ENCODE peak calls at places on chromosomes 16 and 17, in five cellular contexts. P is IMR-90, O is trophoblast cell, N is H1, Q is mesenchymal stem cell. D is an unnamed sample.
A peak's percentile ranks its signal among the peaks of the same experiment; 100 is the strongest.

GRCh38 chr17:39236383-39236927 is 10.7 kb upstream of the STAC2 start:
- DNase-seq in P (no peak), O (no peak), N (no peak), Q (no peak), D (no peak)

GRCh38 chr16:31452631-31453106 is 6.6 kb upstream of the ARMC5 start:
- DNase-seq in P (peak; percentile 94), O (no peak), N (no peak), Q (peak; percentile 87), D (no peak)

GRCh38 chr16:24298539-24298938 is 42.4 kb downstream of the CACNG3 start:
- DNase-seq in P (no peak), O (no peak), N (no peak), Q (no peak), D (no peak)

GRCh38 chr17:70130274-70130673 is 39.1 kb upstream of the KCNJ2 start:
- DNase-seq in P (no peak), O (no peak), N (no peak), Q (no peak), D (no peak)

GRCh38 chr17:55451758-55452468 is 30.3 kb upstream of the MMD start:
- DNase-seq in P (peak; percentile 68), O (no peak), N (no peak), Q (peak; percentile 89), D (no peak)

GRCh38 chr16:89325861-89326471 is 108.5 kb downstream of the ZNF778 start:
- DNase-seq in P (peak; percentile 93), O (peak; percentile 47), N (no peak), Q (peak; percentile 95), D (no peak)

GRCh38 chr17:44599298-44600175 is 42.3 kb downstream of the FZD2 start:
- DNase-seq in P (peak; percentile 99), O (peak; percentile 11), N (no peak), Q (peak; percentile 94), D (peak; percentile 46)

GRCh38 chr16:19218581-19218980 is 50.5 kb downstream of the SYT17 start:
- DNase-seq in P (no peak), O (no peak), N (no peak), Q (no peak), D (no peak)

GRCh38 chr17:21288581-21289017 is 4.1 kb downstream of the MAP2K3 start:
- DNase-seq in P (no peak), O (no peak), N (no peak), Q (peak; percentile 41), D (no peak)

GRCh38 chr17:78832541-78832810 is 8.1 kb downstream of the USP36 start:
- DNase-seq in P (no peak), O (no peak), N (no peak), Q (no peak), D (no peak)
- H3K4me3 ChIP-seq in P (no peak overlapping the region), O (no peak overlapping the region), N (no peak overlapping the region), Q (no peak overlapping the region), D (no peak overlapping the region)

GRCh38 chr16:57781741-57782606 is 20.3 kb downstream of the KIFC3 start:
- DNase-seq in P (peak; percentile 43), O (peak; percentile 13), N (no peak), Q (peak; percentile 48), D (no peak)
- H4K91ac ChIP-seq in P (no peak overlapping the region), O (no peak overlapping the region), N (no peak overlapping the region), Q (no peak overlapping the region), D (no peak overlapping the region)

GRCh38 chr16:68752602-68753001 is 15.5 kb downstream of the CDH1 start:
- DNase-seq in P (no peak), O (no peak), N (no peak), Q (no peak), D (no peak)

GRCh38 chr16:68754117-68754792 is 17.2 kb downstream of the CDH1 start:
- DNase-seq in P (no peak), O (peak; percentile 60), N (no peak), Q (no peak), D (no peak)

GRCh38 chr16:68759062-68759461 is 22.0 kb downstream of the CDH1 start:
- DNase-seq in P (no peak), O (no peak), N (no peak), Q (no peak), D (no peak)

GRCh38 chr16:68760671-68761275 is 23.7 kb downstream of the CDH1 start:
- DNase-seq in P (peak; percentile 13), O (no peak), N (no peak), Q (peak; percentile 66), D (no peak)

DNA sequence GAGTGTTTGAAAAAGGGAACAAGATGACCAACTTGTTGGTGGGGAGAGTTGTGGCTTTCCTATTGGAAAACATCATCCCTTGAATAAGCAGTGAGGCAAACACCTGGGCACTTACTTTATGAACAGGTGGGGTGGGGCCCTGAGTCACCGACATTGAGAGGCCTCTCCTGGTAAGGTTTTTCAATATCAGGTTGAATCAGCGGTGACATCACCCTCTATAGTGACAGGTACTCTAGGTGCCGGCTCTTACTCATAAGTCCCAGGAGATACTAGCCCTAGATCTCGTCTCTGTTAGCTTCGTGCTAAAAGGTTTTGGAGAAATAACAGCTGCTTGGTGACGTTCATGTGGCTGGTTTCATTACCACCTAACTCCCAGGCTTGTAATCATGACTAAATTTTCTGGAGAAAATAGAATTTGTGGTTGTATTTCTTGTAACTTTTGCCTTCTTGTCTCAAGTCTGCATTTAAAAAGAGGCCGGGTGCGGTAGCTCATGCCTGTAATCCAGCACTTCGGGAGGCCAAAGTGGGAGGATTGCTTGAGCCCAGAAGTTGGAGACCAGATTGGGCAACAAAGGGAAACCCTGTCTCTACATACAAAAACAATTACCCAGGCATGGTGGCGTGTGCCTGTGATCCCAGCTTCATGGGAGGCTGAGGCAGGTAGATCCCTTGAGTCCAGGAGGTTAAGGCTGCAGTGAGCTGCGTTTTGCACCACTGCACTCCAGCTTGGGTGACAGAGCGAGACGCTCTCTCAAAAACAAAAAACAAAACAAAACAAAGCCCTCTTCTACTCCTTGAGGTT is 19.4 kb downstream of the CDH1 start:
- DNase-seq in P (no peak), O (peak; percentile 98), N (no peak), Q (no peak), D (no peak)
- H3K4me3 ChIP-seq in P (no peak overlapping the region), O (no peak overlapping the region), N (no peak overlapping the region), Q (no peak overlapping the region), D (no peak overlapping the region)

DNA sequence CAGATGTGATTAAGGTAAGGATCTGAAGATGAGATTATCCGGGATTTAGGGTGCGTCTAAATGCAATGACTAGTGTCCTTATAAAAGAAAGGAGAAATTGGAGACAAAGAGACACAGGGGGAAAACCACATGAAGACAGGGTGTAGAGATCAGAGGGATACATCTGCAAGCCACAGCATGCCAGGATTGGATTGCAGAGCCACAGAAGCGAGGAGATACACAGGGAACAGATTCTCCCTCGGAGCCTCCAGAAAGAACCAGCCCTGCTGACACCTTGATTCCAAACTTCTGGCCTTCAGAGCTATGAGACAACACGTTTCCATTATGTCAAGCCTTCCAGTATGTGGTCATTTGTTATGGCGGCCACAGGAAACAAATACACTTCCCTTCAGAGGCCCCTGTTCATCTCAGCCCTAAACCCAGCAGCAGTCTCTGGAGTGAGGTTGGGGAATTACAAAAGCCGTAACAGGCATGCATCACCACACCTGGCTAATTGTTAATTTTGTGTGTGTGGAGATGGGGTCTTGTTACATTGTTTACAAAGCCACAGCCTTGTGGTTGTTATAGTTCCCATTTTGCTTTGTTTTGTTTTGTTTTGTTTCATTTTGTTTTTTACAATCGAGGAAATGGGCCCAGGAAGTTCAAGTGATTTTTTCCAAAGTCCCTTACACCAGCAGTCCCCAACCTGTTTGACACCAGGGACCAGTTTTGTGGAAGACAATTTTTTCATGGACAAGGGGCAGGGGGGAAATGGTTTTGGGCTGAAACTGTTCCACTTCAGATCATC is 51.6 kb upstream of the LYRM9 start:
- DNase-seq in P (no peak), O (no peak), N (no peak), Q (no peak), D (no peak)
- H4K91ac ChIP-seq in P (no peak overlapping the region), O (no peak overlapping the region), N (no peak overlapping the region), Q (no peak overlapping the region), D (no peak overlapping the region)

GRCh38 chr17:60089097-60089844 is 10.6 kb upstream of the HEATR6 start:
- DNase-seq in P (no peak), O (no peak), N (no peak), Q (no peak), D (no peak)
- H3K4me3 ChIP-seq in P (no peak overlapping the region), O (no peak overlapping the region), N (no peak overlapping the region), Q (no peak overlapping the region), D (no peak overlapping the region)

DNA sequence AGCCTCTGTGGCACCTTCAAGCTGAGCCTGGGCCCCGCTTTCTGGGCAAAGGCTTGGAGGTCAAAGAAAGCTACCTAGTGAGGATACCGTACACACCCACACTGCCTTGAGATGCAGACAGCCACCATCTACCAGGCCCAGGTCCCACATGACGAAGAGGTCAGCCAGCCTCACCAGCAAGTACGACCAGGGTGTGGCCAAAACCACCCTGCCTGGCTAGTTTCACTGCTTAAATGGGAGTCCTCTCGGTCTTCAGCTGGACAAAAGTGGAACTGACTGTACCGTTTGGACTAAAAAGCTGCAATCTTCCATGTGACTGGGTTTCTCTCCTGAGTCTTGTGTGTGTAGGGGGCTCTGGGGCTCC is 21.6 kb downstream of the VASN start:
- DNase-seq in P (no peak), O (peak; percentile 94), N (no peak), Q (no peak), D (no peak)
- H4K91ac ChIP-seq in P (peak overlapping the region; percentile 80), O (peak overlapping the region; percentile 94), N (peak overlapping the region; percentile 69), Q (peak overlapping the region; percentile 8), D (peak overlapping the region; percentile 85)

DNA sequence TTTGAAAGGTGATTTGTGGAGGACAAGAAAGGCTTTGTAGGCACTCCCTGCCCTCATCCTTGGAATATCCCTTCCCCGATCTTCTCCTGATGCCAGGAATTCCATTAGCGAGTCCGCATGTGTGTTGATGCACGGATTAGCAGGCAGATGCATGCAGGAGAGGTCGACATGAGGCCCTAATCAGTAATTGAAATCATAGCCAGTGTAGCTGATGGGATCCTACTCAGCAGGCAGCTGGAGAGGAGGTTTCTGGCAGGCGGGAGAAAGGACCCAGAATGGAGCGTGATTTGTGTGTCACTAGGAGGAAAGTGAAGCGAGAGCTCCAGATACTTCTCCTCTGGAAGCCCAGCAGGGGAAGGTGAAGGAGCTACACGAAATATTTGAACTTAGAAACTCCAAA is 196.3 kb upstream of the CDH11 start:
- DNase-seq in P (no peak), O (peak; percentile 48), N (peak; percentile 52), Q (no peak), D (no peak)
- H3K4me3 ChIP-seq in P (no peak overlapping the region), O (no peak overlapping the region), N (peak overlapping the region; percentile 24), Q (no peak overlapping the region), D (no peak overlapping the region)

DNA sequence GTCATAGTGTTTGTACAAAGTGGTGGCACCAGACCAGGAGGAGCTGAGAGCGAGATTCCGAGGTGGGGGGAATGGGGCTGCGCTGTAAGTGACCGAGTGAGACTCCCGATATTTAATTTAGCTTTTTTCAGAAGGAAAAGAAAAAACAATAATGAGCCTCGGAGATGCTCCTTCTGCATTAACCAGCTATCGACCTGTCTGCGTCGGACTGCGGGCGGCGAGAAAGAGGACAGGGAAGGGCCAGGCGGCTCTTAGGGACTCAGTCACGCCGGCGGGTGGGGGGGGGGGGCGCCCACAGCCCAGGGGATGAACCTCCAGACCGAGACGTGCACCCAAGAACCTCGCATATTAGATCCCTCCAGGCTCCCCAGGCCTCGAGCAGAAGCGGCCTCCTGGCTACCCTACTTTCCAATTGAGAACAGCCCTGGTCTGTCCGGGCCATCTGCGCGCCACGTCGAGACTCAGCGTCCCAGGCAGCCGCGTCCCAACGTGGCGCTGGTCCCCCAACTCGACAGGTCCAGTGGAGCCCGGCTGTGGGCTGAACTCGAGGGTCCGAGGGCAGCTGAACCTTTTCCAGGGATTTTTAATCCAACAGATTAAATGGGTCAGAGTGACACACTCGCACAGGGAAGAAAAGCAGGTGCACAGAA is 2.1 kb upstream of the IRX3 start:
- DNase-seq in P (no peak), O (no peak), N (no peak), Q (no peak), D (no peak)
- H4K91ac ChIP-seq in P (no peak overlapping the region), O (no peak overlapping the region), N (no peak overlapping the region), Q (no peak overlapping the region), D (no peak overlapping the region)